ENCODE peak calls at places on chromosomes 4 and X, in four cellular contexts. One of them, this sample, is unnamed.

GRCh38 chrX:82038793-82039192 is 836.9 kb downstream of the SH3BGRL start:
- DNase-seq in astrocyte: no peak
- DNase-seq in uterus: no peak
- DNase-seq in tibial nerve: no peak
- DNase-seq in this sample: no peak

GRCh38 chr4:144304025-144304424 is 163.5 kb upstream of the GYPA start:
- DNase-seq in uterus: no peak
- DNase-seq in tibial nerve: no peak
- DNase-seq in astrocyte: peak
- DNase-seq in this sample: no peak

GRCh38 chrX:72666451-72666850 is 47.7 kb downstream of the PHKA1 start:
- DNase-seq in astrocyte: peak
- DNase-seq in uterus: no peak
- DNase-seq in tibial nerve: no peak
- DNase-seq in this sample: no peak

GRCh38 chr4:181702864-181703263 is 540.3 kb upstream of the TENM3 start:
- DNase-seq in uterus: no peak
- DNase-seq in tibial nerve: no peak
- DNase-seq in astrocyte: no peak
- DNase-seq in this sample: no peak

GRCh38 chr4:58871509-58871908 is 1761.3 kb upstream of the IGFBP7 start:
- DNase-seq in uterus: no peak
- DNase-seq in tibial nerve: no peak
- DNase-seq in astrocyte: no peak
- DNase-seq in this sample: no peak

GRCh38 chrX:53452812-53453211 is 18.6 kb upstream of the HSD17B10 start:
- DNase-seq in astrocyte: no peak
- DNase-seq in uterus: no peak
- DNase-seq in tibial nerve: no peak
- DNase-seq in this sample: no peak

GRCh38 chr4:13833171-13833804 is 205.8 kb upstream of the BOD1L1 start:
- DNase-seq in tibial nerve: no peak
- DNase-seq in uterus: no peak
- DNase-seq in astrocyte: no peak
- DNase-seq in this sample: no peak

GRCh38 chr4:19947349-19947748 is 304.4 kb upstream of the SLIT2 start:
- DNase-seq in astrocyte: peak
- DNase-seq in uterus: no peak
- DNase-seq in tibial nerve: no peak
- DNase-seq in this sample: no peak

GRCh38 chr4:167233523-167234387 is 539 bp downstream of the SPOCK3 start:
- DNase-seq in uterus: no peak
- DNase-seq in astrocyte: peak
- DNase-seq in tibial nerve: no peak
- DNase-seq in this sample: no peak

GRCh38 chr4:101075536-101075935 is 271.8 kb downstream of the PPP3CA start:
- DNase-seq in tibial nerve: no peak
- DNase-seq in astrocyte: no peak
- DNase-seq in uterus: no peak
- DNase-seq in this sample: no peak

GRCh38 chrX:123835661-123836371 is 24.0 kb upstream of the XIAP start:
- DNase-seq in astrocyte: peak
- DNase-seq in uterus: no peak
- DNase-seq in tibial nerve: no peak
- DNase-seq in this sample: no peak

GRCh38 chr4:139655116-139655515 is 10.5 kb upstream of the MGST2 start:
- DNase-seq in astrocyte: peak
- DNase-seq in tibial nerve: no peak
- DNase-seq in uterus: no peak
- DNase-seq in this sample: no peak

GRCh38 chrX:10173331-10173900 is 16.6 kb downstream of the CLCN4 start:
- DNase-seq in astrocyte: peak
- DNase-seq in uterus: peak
- DNase-seq in tibial nerve: no peak
- DNase-seq in this sample: no peak

GRCh38 chr4:120215350-120215749 is 148.7 kb upstream of the MAD2L1 start:
- DNase-seq in tibial nerve: no peak
- DNase-seq in astrocyte: no peak
- DNase-seq in uterus: no peak
- DNase-seq in this sample: no peak

GRCh38 chrX:20056704-20057103 is 60.0 kb downstream of the MAP7D2 start:
- DNase-seq in astrocyte: peak
- DNase-seq in uterus: no peak
- DNase-seq in tibial nerve: no peak
- DNase-seq in this sample: no peak

GRCh38 chrX:29662759-29663503 is 552.4 kb upstream of the MAGEB2 start:
- DNase-seq in uterus: no peak
- DNase-seq in tibial nerve: no peak
- DNase-seq in astrocyte: peak
- DNase-seq in this sample: no peak

GRCh38 chr4:186221624-186222023 is 5.7 kb upstream of the KLKB1 start:
- DNase-seq in uterus: no peak
- DNase-seq in tibial nerve: no peak
- DNase-seq in astrocyte: no peak
- DNase-seq in this sample: no peak

GRCh38 chr4:122827899-122828601 is 1.4 kb downstream of the FGF2 start:
- DNase-seq in astrocyte: peak
- DNase-seq in tibial nerve: peak
- DNase-seq in uterus: peak
- DNase-seq in this sample: no peak

GRCh38 chr4:100746141-100746540 is 228.3 kb upstream of the EMCN start:
- DNase-seq in tibial nerve: no peak
- DNase-seq in uterus: no peak
- DNase-seq in astrocyte: no peak
- DNase-seq in this sample: no peak

GRCh38 chr4:26032142-26032541 is 118.1 kb downstream of the SMIM20 start:
- DNase-seq in uterus: no peak
- DNase-seq in astrocyte: peak
- DNase-seq in tibial nerve: no peak
- DNase-seq in this sample: peak

GRCh38 chr4:105306158-105306781 is 159.6 kb downstream of the TET2 start:
- DNase-seq in tibial nerve: no peak
- DNase-seq in uterus: no peak
- DNase-seq in astrocyte: peak
- DNase-seq in this sample: no peak

GRCh38 chr4:15410750-15411149 is 17.1 kb upstream of the C1QTNF7 start:
- DNase-seq in tibial nerve: no peak
- DNase-seq in uterus: no peak
- DNase-seq in astrocyte: no peak
- DNase-seq in this sample: no peak

DNA sequence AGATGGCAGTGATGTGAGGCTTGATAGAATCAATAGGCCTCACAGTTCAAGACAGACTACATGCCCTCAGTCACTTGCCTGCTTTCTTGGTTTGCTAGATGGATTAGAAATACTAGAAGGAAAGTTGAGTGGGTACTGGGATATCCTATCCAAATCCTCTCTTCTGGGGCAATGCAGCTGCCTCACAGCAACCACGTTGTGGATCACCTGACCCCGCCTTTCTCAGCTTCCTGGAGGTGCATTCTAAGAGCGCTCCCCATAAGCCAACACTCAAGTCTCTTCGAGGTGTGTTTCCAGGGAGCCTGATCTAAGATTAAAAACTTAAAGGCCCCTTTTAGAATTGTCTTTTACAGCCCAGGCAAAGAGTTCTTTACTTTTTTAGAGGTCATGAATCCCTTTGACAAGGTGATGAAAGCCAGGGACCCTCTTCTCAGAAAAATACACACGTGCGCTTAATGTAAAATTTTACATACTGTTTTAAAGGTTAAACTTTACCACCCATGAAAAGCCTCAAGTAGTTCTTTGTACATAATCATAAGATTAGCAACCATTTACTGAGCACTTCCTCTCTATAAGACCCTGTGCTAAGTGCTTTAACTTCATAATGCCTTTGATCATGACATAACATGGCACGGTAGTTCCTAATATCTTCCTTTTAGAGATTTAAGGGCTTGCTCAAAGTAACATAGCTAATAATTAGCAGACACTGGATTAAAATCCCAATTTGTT is 840 bp upstream of the RPL34 start:
- DNase-seq in tibial nerve: no peak
- DNase-seq in astrocyte: no peak
- DNase-seq in uterus: no peak
- DNase-seq in this sample: no peak
- H3K4me3 ChIP-seq in tibial nerve: peak
- H3K4me3 ChIP-seq in astrocyte: peak
- H3K4me3 ChIP-seq in uterus: peak
- H3K4me3 ChIP-seq in this sample: peak

DNA sequence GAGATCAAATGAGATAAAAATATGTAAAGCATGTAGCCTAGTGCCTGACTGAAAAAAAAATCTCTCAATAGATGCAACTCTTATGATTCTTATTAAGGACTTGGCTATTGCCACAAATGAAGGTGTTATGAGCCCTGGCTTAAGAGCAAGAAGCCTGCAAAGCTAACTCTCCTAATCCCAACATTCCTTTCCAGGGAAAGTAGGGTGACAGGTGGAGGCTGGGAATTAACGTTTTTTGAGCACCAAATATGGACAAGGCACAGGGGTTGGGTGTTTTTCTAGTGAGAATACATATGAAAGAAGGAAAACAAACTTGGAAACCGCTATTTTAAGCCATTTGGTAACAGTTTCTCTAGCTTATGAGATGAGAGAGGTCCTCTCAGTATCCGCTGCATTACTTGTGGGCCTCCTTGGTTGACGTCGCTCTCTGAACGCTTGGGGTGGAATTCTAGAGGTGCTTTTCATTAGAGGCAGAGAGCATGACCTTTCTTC is 2.4 kb downstream of the RHOH start:
- DNase-seq in astrocyte: no peak
- DNase-seq in tibial nerve: no peak
- DNase-seq in uterus: no peak
- DNase-seq in this sample: no peak
- H3K4me3 ChIP-seq in astrocyte: no peak
- H3K4me3 ChIP-seq in tibial nerve: peak
- H3K4me3 ChIP-seq in uterus: no peak
- H3K4me3 ChIP-seq in this sample: no peak

DNA sequence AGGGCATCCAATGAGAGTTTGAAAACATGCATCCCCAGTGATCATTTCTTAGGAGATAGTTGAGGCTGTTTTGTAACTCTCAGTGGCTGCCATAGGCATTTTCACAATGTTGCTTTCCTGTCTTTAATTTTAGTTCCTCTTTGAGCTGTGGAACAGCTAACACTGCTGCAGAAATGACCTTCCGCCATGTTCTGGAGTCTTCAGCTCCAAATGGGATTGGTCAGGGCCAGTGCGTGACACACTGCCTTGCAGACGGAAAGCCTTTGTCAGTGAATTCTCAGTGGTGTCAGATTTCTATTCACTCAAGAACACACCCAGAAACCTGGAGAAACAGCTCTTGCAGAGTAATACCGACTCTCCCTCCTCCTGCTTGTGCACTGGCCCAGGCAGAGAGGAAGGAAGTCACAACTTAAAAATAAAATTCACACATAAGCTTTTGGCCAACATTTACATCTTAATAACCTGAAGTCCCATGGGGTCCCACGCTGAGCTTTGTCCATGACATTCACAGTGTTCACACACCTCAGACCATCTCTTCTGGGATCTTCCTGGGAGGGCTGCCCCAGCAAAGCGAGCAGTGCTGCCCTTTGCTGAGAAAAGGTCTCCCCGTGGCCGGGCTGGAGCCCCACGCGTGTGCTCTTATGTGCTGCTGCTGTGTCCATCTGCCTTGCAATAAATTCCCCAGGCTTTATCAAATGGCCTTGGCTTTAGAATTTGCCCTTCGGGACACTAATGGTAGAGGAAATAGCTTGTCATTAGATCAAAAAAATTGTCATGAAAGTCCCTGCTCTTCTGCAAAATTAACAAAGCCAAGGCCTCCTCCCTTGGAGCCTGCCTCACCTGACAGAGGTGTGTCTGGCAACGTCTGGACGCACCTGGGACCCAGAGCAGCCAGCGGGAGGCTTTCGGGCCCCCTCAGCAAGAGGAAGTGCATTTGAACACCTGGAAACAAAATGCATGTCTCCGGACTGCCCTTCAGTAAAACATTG is 126.8 kb downstream of the IRF2 start:
- DNase-seq in uterus: no peak
- DNase-seq in astrocyte: peak
- DNase-seq in tibial nerve: no peak
- DNase-seq in this sample: peak
- H3K4me3 ChIP-seq in uterus: no peak
- H3K4me3 ChIP-seq in astrocyte: no peak
- H3K4me3 ChIP-seq in tibial nerve: no peak
- H3K4me3 ChIP-seq in this sample: no peak

DNA sequence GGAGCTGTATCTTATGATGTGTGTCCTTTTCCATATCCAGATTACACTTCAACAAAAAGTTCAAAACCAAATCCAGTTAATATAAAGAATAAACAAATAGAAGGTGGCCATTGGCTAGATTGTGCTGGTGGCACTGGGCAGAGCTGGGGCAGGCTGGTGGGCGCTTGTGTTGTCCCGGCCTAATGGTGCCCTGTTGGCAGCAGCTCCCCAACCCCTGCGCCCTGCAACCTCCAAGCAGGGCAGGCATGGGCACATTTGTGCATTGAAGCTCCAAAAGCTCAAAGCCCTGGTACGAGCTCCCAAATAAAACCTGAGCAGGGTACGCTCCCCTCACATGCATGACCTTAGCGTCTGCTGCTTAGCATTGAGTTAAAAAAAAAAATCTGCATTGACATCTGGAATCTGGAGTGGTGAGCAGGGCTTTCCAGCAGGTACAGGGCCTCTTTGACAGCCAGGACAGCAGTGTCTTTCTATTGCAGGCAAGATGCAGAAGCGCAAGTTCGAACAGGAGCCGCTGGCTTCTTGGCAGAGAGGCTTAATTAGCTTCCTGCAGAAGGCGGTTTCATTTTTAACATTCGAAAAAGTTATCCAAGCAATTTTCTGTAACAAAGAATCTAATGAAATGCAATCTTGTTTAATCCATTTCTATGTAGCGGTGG is 25.9 kb upstream of the NYX start:
- DNase-seq in tibial nerve: no peak
- DNase-seq in uterus: no peak
- DNase-seq in astrocyte: no peak
- DNase-seq in this sample: no peak
- H3K4me3 ChIP-seq in tibial nerve: peak
- H3K4me3 ChIP-seq in uterus: no peak
- H3K4me3 ChIP-seq in astrocyte: no peak
- H3K4me3 ChIP-seq in this sample: no peak

DNA sequence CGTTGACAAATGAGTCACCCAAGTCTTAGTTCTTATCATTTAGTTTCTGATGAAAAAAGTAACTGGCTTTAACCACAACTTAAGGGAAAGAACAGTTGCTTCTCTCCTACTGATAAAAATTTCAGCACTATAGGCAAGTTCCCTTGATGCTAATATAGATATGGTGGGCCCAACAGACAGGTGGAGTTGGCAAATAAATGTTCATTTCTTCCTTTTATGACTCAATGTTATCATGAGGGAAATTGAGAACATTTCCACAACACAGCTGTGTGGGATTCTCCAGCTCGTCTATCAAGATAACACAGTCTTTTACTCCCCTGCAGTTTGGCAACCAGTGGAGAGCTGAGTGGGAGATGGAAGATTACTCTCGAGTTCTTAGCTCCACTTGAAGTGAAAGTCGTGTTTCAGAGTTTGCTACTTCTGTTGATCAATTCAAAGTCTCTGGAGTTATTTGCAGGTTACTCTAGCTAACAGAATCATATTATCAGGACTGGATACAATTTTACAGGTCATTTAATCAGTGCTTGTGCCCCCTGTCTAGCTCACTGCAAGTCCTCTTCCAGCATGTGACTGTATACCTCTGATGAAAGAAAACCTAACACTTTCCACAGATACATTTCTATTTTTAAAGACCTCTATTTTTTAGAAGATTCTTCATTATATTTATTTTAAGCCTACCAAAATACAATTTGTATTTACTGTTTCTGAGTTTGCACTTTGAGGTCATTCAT is 270.6 kb upstream of the GK2 start:
- DNase-seq in tibial nerve: no peak
- DNase-seq in uterus: peak
- DNase-seq in astrocyte: peak
- DNase-seq in this sample: no peak
- H3K4me3 ChIP-seq in tibial nerve: no peak
- H3K4me3 ChIP-seq in uterus: no peak
- H3K4me3 ChIP-seq in astrocyte: no peak
- H3K4me3 ChIP-seq in this sample: no peak

This sample was measured in ascending aorta.